ENCODE peak calls at places on chromosomes 2 and 18, in four cellular contexts. One of them, this sample, is unnamed. For H3K4me1, the result is how much of the 10 kb centered on the place peaks cover.

GRCh38 chr2:198134287-198134955 is 330.0 kb downstream of the PLCL1 start:
- DNase-seq in upper lobe of right lung: no peak
- DNase-seq in Panc1: no peak
- DNase-seq in A549: no peak
- DNase-seq in this sample: no peak

GRCh38 chr18:6261938-6262337 is 152.8 kb downstream of the L3MBTL4 start:
- DNase-seq in upper lobe of right lung: no peak
- DNase-seq in Panc1: no peak
- DNase-seq in A549: no peak
- DNase-seq in this sample: no peak

GRCh38 chr2:237497820-237498128 is 10.7 kb downstream of the MLPH start:
- DNase-seq in upper lobe of right lung: peak
- DNase-seq in Panc1: no peak
- DNase-seq in A549: no peak
- DNase-seq in this sample: no peak

GRCh38 chr18:3653263-3653858 is 203.4 kb downstream of the TGIF1 start:
- DNase-seq in upper lobe of right lung: no peak
- DNase-seq in Panc1: no peak
- DNase-seq in A549: peak
- DNase-seq in this sample: no peak

GRCh38 chr2:86632672-86633071 is 9.0 kb upstream of the RNF103 start:
- DNase-seq in upper lobe of right lung: no peak
- DNase-seq in Panc1: no peak
- DNase-seq in A549: peak
- DNase-seq in this sample: no peak

GRCh38 chr2:17148298-17149228 is 369.7 kb downstream of the RAD51AP2 start:
- DNase-seq in upper lobe of right lung: no peak
- DNase-seq in Panc1: no peak
- DNase-seq in A549: peak
- DNase-seq in this sample: no peak

GRCh38 chr2:208573559-208573958 is 167.0 kb downstream of the PTH2R start:
- DNase-seq in upper lobe of right lung: no peak
- DNase-seq in Panc1: no peak
- DNase-seq in A549: no peak
- DNase-seq in this sample: no peak

GRCh38 chr2:35978218-35978617 is 377.4 kb upstream of the CRIM1 start:
- DNase-seq in upper lobe of right lung: no peak
- DNase-seq in Panc1: no peak
- DNase-seq in A549: no peak
- DNase-seq in this sample: no peak

GRCh38 chr2:8609357-8609804 is 72.5 kb upstream of the ID2 start:
- DNase-seq in upper lobe of right lung: peak
- DNase-seq in Panc1: no peak
- DNase-seq in A549: no peak
- DNase-seq in this sample: no peak

GRCh38 chr2:100621371-100621910 is 58.6 kb downstream of the PDCL3 start:
- DNase-seq in upper lobe of right lung: no peak
- DNase-seq in Panc1: no peak
- DNase-seq in A549: no peak
- DNase-seq in this sample: no peak

GRCh38 chr18:46649071-46649862 is 7.8 kb downstream of the LOXHD1 start:
- DNase-seq in upper lobe of right lung: no peak
- DNase-seq in Panc1: no peak
- DNase-seq in A549: no peak
- DNase-seq in this sample: no peak

GRCh38 chr2:176083796-176084261 is at the start of gene EVX2:
- DNase-seq in upper lobe of right lung: no peak
- DNase-seq in Panc1: no peak
- DNase-seq in A549: no peak
- DNase-seq in this sample: no peak

GRCh38 chr2:69767034-69767433 is 25.1 kb downstream of the ANXA4 start:
- DNase-seq in upper lobe of right lung: no peak
- DNase-seq in Panc1: no peak
- DNase-seq in A549: no peak
- DNase-seq in this sample: no peak

GRCh38 chr2:240604291-240604938 is 17.9 kb downstream of the CAPN10 start:
- DNase-seq in upper lobe of right lung: peak
- DNase-seq in Panc1: no peak
- DNase-seq in A549: peak
- DNase-seq in this sample: no peak

GRCh38 chr2:47429795-47430194 is 26.8 kb downstream of the MSH2 start:
- DNase-seq in upper lobe of right lung: no peak
- DNase-seq in Panc1: no peak
- DNase-seq in A549: peak
- DNase-seq in this sample: no peak

GRCh38 chr2:70552501-70553333 is 909 bp downstream of the TGFA start:
- DNase-seq in upper lobe of right lung: no peak
- DNase-seq in Panc1: no peak
- DNase-seq in A549: no peak
- DNase-seq in this sample: no peak

GRCh38 chr2:240876475-240877251 is 8.0 kb downstream of the AGXT start:
- DNase-seq in upper lobe of right lung: no peak
- DNase-seq in Panc1: no peak
- DNase-seq in A549: no peak
- DNase-seq in this sample: no peak

GRCh38 chr2:144924827-144925226 is 404.9 kb upstream of the ZEB2 start:
- DNase-seq in upper lobe of right lung: no peak
- DNase-seq in Panc1: no peak
- DNase-seq in A549: no peak
- DNase-seq in this sample: no peak

GRCh38 chr2:96326990-96327820 is 2.1 kb downstream of the ITPRIPL1 start:
- DNase-seq in upper lobe of right lung: no peak
- DNase-seq in Panc1: no peak
- DNase-seq in A549: no peak
- DNase-seq in this sample: no peak

GRCh38 chr2:205772983-205773382 is 90.7 kb downstream of the NRP2 start:
- DNase-seq in upper lobe of right lung: no peak
- DNase-seq in Panc1: no peak
- DNase-seq in A549: no peak
- DNase-seq in this sample: no peak

GRCh38 chr18:7941533-7941932 is 374.4 kb downstream of the PTPRM start:
- DNase-seq in upper lobe of right lung: peak
- DNase-seq in Panc1: no peak
- DNase-seq in A549: peak
- DNase-seq in this sample: peak

GRCh38 chr2:25090801-25091200 is 48.9 kb downstream of the EFR3B start:
- DNase-seq in upper lobe of right lung: no peak
- DNase-seq in Panc1: no peak
- DNase-seq in A549: no peak
- DNase-seq in this sample: no peak

GRCh38 chr2:31523871-31524492 is 56.8 kb downstream of the SRD5A2 start:
- DNase-seq in upper lobe of right lung: no peak
- DNase-seq in Panc1: peak
- DNase-seq in A549: peak
- DNase-seq in this sample: no peak

GRCh38 chr2:23083963-23084362 is 301.0 kb upstream of the KLHL29 start:
- DNase-seq in upper lobe of right lung: no peak
- DNase-seq in Panc1: no peak
- DNase-seq in A549: no peak
- DNase-seq in this sample: no peak

GRCh38 chr2:175154670-175155082 is 13.3 kb downstream of the ATF2 start:
- DNase-seq in upper lobe of right lung: no peak
- DNase-seq in Panc1: no peak
- DNase-seq in A549: peak
- DNase-seq in this sample: no peak

GRCh38 chr2:127700527-127701192 is 637 bp upstream of the SFT2D3 start:
- DNase-seq in upper lobe of right lung: peak
- DNase-seq in Panc1: peak
- DNase-seq in A549: peak
- DNase-seq in this sample: peak

GRCh38 chr2:215812966-215813365 is 200.4 kb downstream of the MREG start:
- DNase-seq in upper lobe of right lung: no peak
- DNase-seq in Panc1: no peak
- DNase-seq in A549: no peak
- DNase-seq in this sample: no peak

GRCh38 chr2:98917031-98917459 is 19.0 kb downstream of the CRACDL start:
- DNase-seq in upper lobe of right lung: no peak
- DNase-seq in Panc1: no peak
- DNase-seq in A549: peak
- DNase-seq in this sample: no peak

GRCh38 chr2:117308861-117309770 is 505.4 kb upstream of the DDX18 start:
- DNase-seq in upper lobe of right lung: no peak
- DNase-seq in Panc1: no peak
- DNase-seq in A549: no peak
- DNase-seq in this sample: no peak

GRCh38 chr2:67879586-67880290 is 183.1 kb downstream of the C1D start:
- DNase-seq in upper lobe of right lung: no peak
- DNase-seq in Panc1: no peak
- DNase-seq in A549: no peak
- DNase-seq in this sample: no peak

GRCh38 chr2:166234112-166234846 is 106.5 kb upstream of the SCN1A start:
- DNase-seq in upper lobe of right lung: no peak
- DNase-seq in Panc1: no peak
- DNase-seq in A549: peak
- DNase-seq in this sample: no peak

GRCh38 chr2:218993345-218994315 is at the start of gene CRYBA2:
- DNase-seq in upper lobe of right lung: peak
- DNase-seq in Panc1: no peak
- DNase-seq in A549: no peak
- DNase-seq in this sample: no peak

GRCh38 chr2:145273840-145274239 is 753.9 kb upstream of the ZEB2 start:
- DNase-seq in upper lobe of right lung: no peak
- DNase-seq in Panc1: no peak
- DNase-seq in A549: no peak
- DNase-seq in this sample: no peak

GRCh38 chr2:145287686-145288085 is 767.8 kb upstream of the ZEB2 start:
- DNase-seq in upper lobe of right lung: no peak
- DNase-seq in Panc1: no peak
- DNase-seq in A549: no peak
- DNase-seq in this sample: no peak

GRCh38 chr2:10864888-10865551 is 46.7 kb upstream of the KCNF1 start:
- DNase-seq in upper lobe of right lung: no peak
- DNase-seq in Panc1: peak
- DNase-seq in A549: no peak
- DNase-seq in this sample: no peak

GRCh38 chr18:55219059-55219458 is 259.8 kb upstream of the CCDC68 start:
- DNase-seq in upper lobe of right lung: no peak
- DNase-seq in Panc1: no peak
- DNase-seq in A549: no peak
- DNase-seq in this sample: no peak
- H3K4me1 ChIP-seq in upper lobe of right lung: under half
- H3K4me1 ChIP-seq in Panc1: under half
- H3K4me1 ChIP-seq in A549: under half
- H3K4me1 ChIP-seq in this sample: under half

GRCh38 chr2:54103454-54104314 is 11.7 kb upstream of the ACYP2 start:
- DNase-seq in upper lobe of right lung: no peak
- DNase-seq in Panc1: no peak
- DNase-seq in A549: peak
- DNase-seq in this sample: no peak
- H3K4me1 ChIP-seq in upper lobe of right lung: under half
- H3K4me1 ChIP-seq in Panc1: under half
- H3K4me1 ChIP-seq in A549: under half
- H3K4me1 ChIP-seq in this sample: under half

GRCh38 chr2:200695178-200695930 is 109.5 kb downstream of the AOX1 start:
- DNase-seq in upper lobe of right lung: no peak
- DNase-seq in Panc1: no peak
- DNase-seq in A549: no peak
- DNase-seq in this sample: no peak
- H3K4me1 ChIP-seq in upper lobe of right lung: under half
- H3K4me1 ChIP-seq in Panc1: under half
- H3K4me1 ChIP-seq in A549: under half
- H3K4me1 ChIP-seq in this sample: under half

GRCh38 chr2:54604771-54605350 is 118.6 kb upstream of the EML6 start:
- DNase-seq in upper lobe of right lung: no peak
- DNase-seq in Panc1: no peak
- DNase-seq in A549: no peak
- DNase-seq in this sample: no peak
- H3K4me1 ChIP-seq in upper lobe of right lung: half or more
- H3K4me1 ChIP-seq in Panc1: under half
- H3K4me1 ChIP-seq in A549: half or more
- H3K4me1 ChIP-seq in this sample: under half

GRCh38 chr2:121776885-121777698 is 21.6 kb downstream of the TSN start:
- DNase-seq in upper lobe of right lung: no peak
- DNase-seq in Panc1: no peak
- DNase-seq in A549: no peak
- DNase-seq in this sample: no peak
- H3K4me1 ChIP-seq in upper lobe of right lung: under half
- H3K4me1 ChIP-seq in Panc1: under half
- H3K4me1 ChIP-seq in A549: under half
- H3K4me1 ChIP-seq in this sample: under half

This sample was measured in breast epithelium.